ENCODE peak calls at places on chromosomes 5 and 9, in eight cellular contexts. One of them, this sample, is unnamed.

GRCh38 chr9:136995772-136996308 is 528 bp downstream of the CLIC3 start:
- DNase-seq in brain microvascular endothelial cell: no peak
- DNase-seq in NT2/D1: no peak
- DNase-seq in A549: no peak
- DNase-seq in heart left ventricle: no peak
- DNase-seq in coronary artery: no peak
- DNase-seq in ovary: peak
- DNase-seq in right lobe of liver: no peak
- DNase-seq in this sample: no peak

GRCh38 chr5:113089653-113090335 is 113.2 kb downstream of the DCP2 start:
- DNase-seq in brain microvascular endothelial cell: peak
- DNase-seq in NT2/D1: no peak
- DNase-seq in A549: no peak
- DNase-seq in heart left ventricle: peak
- DNase-seq in coronary artery: no peak
- DNase-seq in ovary: no peak
- DNase-seq in right lobe of liver: peak
- DNase-seq in this sample: no peak

GRCh38 chr5:40378431-40379175 is 301.1 kb upstream of the PTGER4 start:
- DNase-seq in brain microvascular endothelial cell: no peak
- DNase-seq in NT2/D1: no peak
- DNase-seq in A549: no peak
- DNase-seq in heart left ventricle: no peak
- DNase-seq in coronary artery: no peak
- DNase-seq in ovary: no peak
- DNase-seq in right lobe of liver: no peak
- DNase-seq in this sample: no peak

GRCh38 chr9:97565262-97565661 is 63.8 kb downstream of the TMOD1 start:
- DNase-seq in brain microvascular endothelial cell: no peak
- DNase-seq in NT2/D1: no peak
- DNase-seq in A549: no peak
- DNase-seq in heart left ventricle: no peak
- DNase-seq in coronary artery: peak
- DNase-seq in ovary: no peak
- DNase-seq in right lobe of liver: peak
- DNase-seq in this sample: no peak

GRCh38 chr9:130421802-130422276 is 22.9 kb upstream of the ASS1 start:
- DNase-seq in brain microvascular endothelial cell: peak
- DNase-seq in NT2/D1: no peak
- DNase-seq in A549: no peak
- DNase-seq in heart left ventricle: no peak
- DNase-seq in coronary artery: no peak
- DNase-seq in ovary: no peak
- DNase-seq in right lobe of liver: no peak
- DNase-seq in this sample: no peak

GRCh38 chr9:121283072-121283398 is 15.1 kb downstream of the GSN start:
- DNase-seq in brain microvascular endothelial cell: no peak
- DNase-seq in NT2/D1: no peak
- DNase-seq in A549: no peak
- DNase-seq in heart left ventricle: no peak
- DNase-seq in coronary artery: no peak
- DNase-seq in ovary: no peak
- DNase-seq in right lobe of liver: no peak
- DNase-seq in this sample: no peak

GRCh38 chr5:133526368-133526767 is 86.0 kb downstream of the FSTL4 start:
- DNase-seq in brain microvascular endothelial cell: no peak
- DNase-seq in NT2/D1: no peak
- DNase-seq in A549: no peak
- DNase-seq in heart left ventricle: no peak
- DNase-seq in coronary artery: no peak
- DNase-seq in ovary: no peak
- DNase-seq in right lobe of liver: no peak
- DNase-seq in this sample: no peak

GRCh38 chr5:82320971-82321370 is 42.8 kb upstream of the RPS23 start:
- DNase-seq in brain microvascular endothelial cell: no peak
- DNase-seq in NT2/D1: no peak
- DNase-seq in A549: no peak
- DNase-seq in heart left ventricle: no peak
- DNase-seq in coronary artery: no peak
- DNase-seq in ovary: no peak
- DNase-seq in right lobe of liver: no peak
- DNase-seq in this sample: peak

GRCh38 chr9:34685591-34685990 is 5.5 kb downstream of the CCL19 start:
- DNase-seq in brain microvascular endothelial cell: no peak
- DNase-seq in NT2/D1: no peak
- DNase-seq in A549: no peak
- DNase-seq in heart left ventricle: no peak
- DNase-seq in coronary artery: no peak
- DNase-seq in ovary: no peak
- DNase-seq in right lobe of liver: no peak
- DNase-seq in this sample: peak

GRCh38 chr5:79133121-79133656 is 21.6 kb downstream of the BHMT start:
- DNase-seq in brain microvascular endothelial cell: no peak
- DNase-seq in NT2/D1: no peak
- DNase-seq in A549: no peak
- DNase-seq in heart left ventricle: no peak
- DNase-seq in coronary artery: no peak
- DNase-seq in ovary: no peak
- DNase-seq in right lobe of liver: no peak
- DNase-seq in this sample: no peak

GRCh38 chr9:111516061-111516465 is 8.9 kb upstream of the ZNF483 start:
- DNase-seq in brain microvascular endothelial cell: peak
- DNase-seq in NT2/D1: no peak
- DNase-seq in A549: no peak
- DNase-seq in heart left ventricle: no peak
- DNase-seq in coronary artery: no peak
- DNase-seq in ovary: no peak
- DNase-seq in right lobe of liver: no peak
- DNase-seq in this sample: peak

GRCh38 chr5:16313761-16314160 is 134.2 kb upstream of the MARCHF11 start:
- DNase-seq in brain microvascular endothelial cell: no peak
- DNase-seq in NT2/D1: no peak
- DNase-seq in A549: no peak
- DNase-seq in heart left ventricle: no peak
- DNase-seq in coronary artery: no peak
- DNase-seq in ovary: no peak
- DNase-seq in right lobe of liver: no peak
- DNase-seq in this sample: no peak

GRCh38 chr5:78204241-78204640 is 90.3 kb downstream of the AP3B1 start:
- DNase-seq in brain microvascular endothelial cell: no peak
- DNase-seq in NT2/D1: no peak
- DNase-seq in A549: no peak
- DNase-seq in heart left ventricle: no peak
- DNase-seq in coronary artery: no peak
- DNase-seq in ovary: no peak
- DNase-seq in right lobe of liver: no peak
- DNase-seq in this sample: peak

GRCh38 chr5:148414848-148415247 is 31.1 kb downstream of the FBXO38 start:
- DNase-seq in brain microvascular endothelial cell: no peak
- DNase-seq in NT2/D1: no peak
- DNase-seq in A549: no peak
- DNase-seq in heart left ventricle: no peak
- DNase-seq in coronary artery: no peak
- DNase-seq in ovary: no peak
- DNase-seq in right lobe of liver: no peak
- DNase-seq in this sample: no peak

GRCh38 chr5:132103969-132104391 is 30.4 kb downstream of the CSF2 start:
- DNase-seq in brain microvascular endothelial cell: no peak
- DNase-seq in NT2/D1: no peak
- DNase-seq in A549: no peak
- DNase-seq in heart left ventricle: no peak
- DNase-seq in coronary artery: no peak
- DNase-seq in ovary: no peak
- DNase-seq in right lobe of liver: no peak
- DNase-seq in this sample: no peak

GRCh38 chr5:1473746-1474145 is 28.5 kb upstream of the SLC6A3 start:
- DNase-seq in brain microvascular endothelial cell: no peak
- DNase-seq in NT2/D1: no peak
- DNase-seq in A549: no peak
- DNase-seq in heart left ventricle: no peak
- DNase-seq in coronary artery: no peak
- DNase-seq in ovary: no peak
- DNase-seq in right lobe of liver: no peak
- DNase-seq in this sample: no peak

GRCh38 chr9:116409124-116409523 is 255.5 kb downstream of the PAPPA start:
- DNase-seq in brain microvascular endothelial cell: no peak
- DNase-seq in NT2/D1: no peak
- DNase-seq in A549: no peak
- DNase-seq in heart left ventricle: no peak
- DNase-seq in coronary artery: no peak
- DNase-seq in ovary: no peak
- DNase-seq in right lobe of liver: no peak
- DNase-seq in this sample: no peak

GRCh38 chr5:68336200-68336599 is 120.6 kb downstream of the PIK3R1 start:
- DNase-seq in brain microvascular endothelial cell: no peak
- DNase-seq in NT2/D1: no peak
- DNase-seq in A549: no peak
- DNase-seq in heart left ventricle: no peak
- DNase-seq in coronary artery: no peak
- DNase-seq in ovary: no peak
- DNase-seq in right lobe of liver: peak
- DNase-seq in this sample: no peak

GRCh38 chr9:21801683-21802417 is 586 bp upstream of the MTAP start:
- DNase-seq in brain microvascular endothelial cell: peak
- DNase-seq in NT2/D1: peak
- DNase-seq in A549: peak
- DNase-seq in heart left ventricle: peak
- DNase-seq in coronary artery: peak
- DNase-seq in ovary: peak
- DNase-seq in right lobe of liver: peak
- DNase-seq in this sample: peak
- H3K4me3 ChIP-seq in brain microvascular endothelial cell: peak
- H3K4me3 ChIP-seq in NT2/D1: peak
- H3K4me3 ChIP-seq in A549: peak
- H3K4me3 ChIP-seq in heart left ventricle: peak
- H3K4me3 ChIP-seq in coronary artery: peak
- H3K4me3 ChIP-seq in ovary: peak
- H3K4me3 ChIP-seq in right lobe of liver: peak
- H3K4me3 ChIP-seq in this sample: peak

GRCh38 chr9:128145951-128146351 is 3.3 kb upstream of the LCN2 start:
- DNase-seq in brain microvascular endothelial cell: no peak
- DNase-seq in NT2/D1: no peak
- DNase-seq in A549: no peak
- DNase-seq in heart left ventricle: peak
- DNase-seq in coronary artery: no peak
- DNase-seq in ovary: peak
- DNase-seq in right lobe of liver: no peak
- DNase-seq in this sample: no peak
- H3K4me3 ChIP-seq in brain microvascular endothelial cell: no peak
- H3K4me3 ChIP-seq in NT2/D1: no peak
- H3K4me3 ChIP-seq in A549: no peak
- H3K4me3 ChIP-seq in heart left ventricle: no peak
- H3K4me3 ChIP-seq in coronary artery: no peak
- H3K4me3 ChIP-seq in ovary: no peak
- H3K4me3 ChIP-seq in right lobe of liver: no peak
- H3K4me3 ChIP-seq in this sample: no peak

GRCh38 chr5:170069512-170069911 is 36.2 kb upstream of the FOXI1 start:
- DNase-seq in brain microvascular endothelial cell: no peak
- DNase-seq in NT2/D1: no peak
- DNase-seq in A549: no peak
- DNase-seq in heart left ventricle: no peak
- DNase-seq in coronary artery: no peak
- DNase-seq in ovary: no peak
- DNase-seq in right lobe of liver: peak
- DNase-seq in this sample: no peak

GRCh38 chr5:170067152-170067551 is 38.5 kb upstream of the FOXI1 start:
- DNase-seq in brain microvascular endothelial cell: no peak
- DNase-seq in NT2/D1: no peak
- DNase-seq in A549: no peak
- DNase-seq in heart left ventricle: no peak
- DNase-seq in coronary artery: no peak
- DNase-seq in ovary: no peak
- DNase-seq in right lobe of liver: peak
- DNase-seq in this sample: no peak

GRCh38 chr5:170070556-170071412 is 34.9 kb upstream of the FOXI1 start:
- DNase-seq in brain microvascular endothelial cell: peak
- DNase-seq in NT2/D1: peak
- DNase-seq in A549: peak
- DNase-seq in heart left ventricle: no peak
- DNase-seq in coronary artery: no peak
- DNase-seq in ovary: no peak
- DNase-seq in right lobe of liver: peak
- DNase-seq in this sample: peak

GRCh38 chr5:170071748-170072147 is 33.9 kb upstream of the FOXI1 start:
- DNase-seq in brain microvascular endothelial cell: no peak
- DNase-seq in NT2/D1: no peak
- DNase-seq in A549: no peak
- DNase-seq in heart left ventricle: no peak
- DNase-seq in coronary artery: no peak
- DNase-seq in ovary: no peak
- DNase-seq in right lobe of liver: no peak
- DNase-seq in this sample: no peak

DNA sequence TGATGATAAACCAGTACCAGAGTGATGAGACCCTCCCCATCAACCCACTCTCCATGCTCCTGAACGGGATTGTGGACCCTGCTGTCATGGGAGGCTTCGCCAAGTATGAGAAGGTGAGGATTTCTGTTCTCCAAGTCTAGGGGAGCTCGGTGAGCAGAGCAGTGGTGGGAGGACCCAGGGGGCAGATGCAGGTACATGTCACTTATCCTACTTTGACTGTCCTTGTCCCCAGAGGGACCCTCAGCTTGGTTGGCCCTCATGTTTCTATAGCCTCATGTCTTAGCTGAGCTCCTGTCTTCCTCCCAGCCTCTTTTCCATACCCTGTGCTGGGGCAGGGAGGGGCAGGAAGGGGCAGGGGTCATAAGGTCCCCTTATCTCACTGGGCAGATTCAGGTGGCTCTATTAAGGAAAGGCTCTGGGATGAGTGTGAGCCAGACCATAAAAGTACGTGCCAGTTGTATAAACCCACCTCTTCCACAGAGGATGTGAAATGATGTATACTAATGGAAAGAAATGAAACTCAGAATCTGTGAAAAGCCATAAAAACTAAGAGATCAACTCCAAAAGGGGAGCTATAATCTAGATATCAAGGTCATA is 38.0 kb upstream of the FOXI1 start:
- DNase-seq in brain microvascular endothelial cell: no peak
- DNase-seq in NT2/D1: no peak
- DNase-seq in A549: no peak
- DNase-seq in heart left ventricle: no peak
- DNase-seq in coronary artery: no peak
- DNase-seq in ovary: no peak
- DNase-seq in right lobe of liver: no peak
- DNase-seq in this sample: no peak
- H3K4me3 ChIP-seq in brain microvascular endothelial cell: no peak
- H3K4me3 ChIP-seq in NT2/D1: no peak
- H3K4me3 ChIP-seq in A549: no peak
- H3K4me3 ChIP-seq in heart left ventricle: no peak
- H3K4me3 ChIP-seq in coronary artery: no peak
- H3K4me3 ChIP-seq in ovary: no peak
- H3K4me3 ChIP-seq in right lobe of liver: no peak
- H3K4me3 ChIP-seq in this sample: no peak

DNA sequence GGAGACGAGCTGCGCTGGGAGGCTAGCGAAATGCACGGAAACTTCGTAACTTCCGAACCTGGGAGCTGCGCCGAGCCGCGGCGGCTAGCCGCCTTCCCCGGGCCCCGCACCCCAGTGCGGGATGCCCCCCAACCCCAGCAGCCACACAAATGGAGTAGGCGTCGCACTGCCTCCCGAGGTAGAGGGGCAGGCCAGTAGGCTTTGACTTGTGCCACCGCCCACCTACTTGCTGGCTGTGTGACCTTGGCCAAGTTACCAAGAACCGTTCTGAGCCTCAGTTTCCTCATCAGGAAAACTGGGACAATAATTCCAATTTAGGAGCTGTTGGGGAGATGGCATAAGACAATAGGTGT is 540 bp upstream of the STRBP start:
- DNase-seq in brain microvascular endothelial cell: no peak
- DNase-seq in NT2/D1: no peak
- DNase-seq in A549: no peak
- DNase-seq in heart left ventricle: no peak
- DNase-seq in coronary artery: no peak
- DNase-seq in ovary: no peak
- DNase-seq in right lobe of liver: no peak
- DNase-seq in this sample: no peak
- H3K4me3 ChIP-seq in brain microvascular endothelial cell: peak
- H3K4me3 ChIP-seq in NT2/D1: peak
- H3K4me3 ChIP-seq in A549: peak
- H3K4me3 ChIP-seq in heart left ventricle: peak
- H3K4me3 ChIP-seq in coronary artery: peak
- H3K4me3 ChIP-seq in ovary: peak
- H3K4me3 ChIP-seq in right lobe of liver: peak
- H3K4me3 ChIP-seq in this sample: peak

This sample was measured in trophoblast cell.